ENCODE peak calls at places on chromosomes 6 and 20, in four cellular contexts. K is A549, Z is MM.1S, O is SK-N-SH. C is an unnamed sample.

GRCh38 chr6:165663736-165664552 is 903 bp upstream of the PDE10A start:
- DNase-seq in K (peak), Z (no peak), O (no peak), C (no peak)

GRCh38 chr20:4076671-4077070 is 61.3 kb upstream of the RNF24 start:
- DNase-seq in K (no peak), Z (no peak), O (no peak), C (no peak)

GRCh38 chr20:64209148-64209547 is 44.9 kb downstream of the MYT1 start:
- DNase-seq in K (no peak), Z (no peak), O (no peak), C (no peak)

GRCh38 chr6:37860226-37860839 is 40.8 kb downstream of the ZFAND3 start:
- DNase-seq in K (peak), Z (peak), O (peak), C (peak)

GRCh38 chr20:46438156-46438750 is 31.8 kb upstream of the ELMO2 start:
- DNase-seq in K (peak), Z (peak), O (peak), C (peak)

GRCh38 chr6:166423781-166424180 is 41.0 kb upstream of the MPC1 start:
- DNase-seq in K (no peak), Z (no peak), O (no peak), C (no peak)

GRCh38 chr6:157494132-157494705 is 113.2 kb downstream of the ZDHHC14 start:
- DNase-seq in K (no peak), Z (no peak), O (no peak), C (no peak)

GRCh38 chr6:40205801-40206200 is 271.5 kb upstream of the MOCS1 start:
- DNase-seq in K (no peak), Z (no peak), O (no peak), C (no peak)

GRCh38 chr6:157867155-157867559 is 44.1 kb downstream of the SNX9 start:
- DNase-seq in K (no peak), Z (no peak), O (no peak), C (no peak)

GRCh38 chr6:118930680-118931079 is 4.3 kb downstream of the MCM9 start:
- DNase-seq in K (no peak), Z (no peak), O (no peak), C (no peak)

GRCh38 chr20:59452856-59453255 is 151.5 kb upstream of the PHACTR3 start:
- DNase-seq in K (no peak), Z (no peak), O (no peak), C (no peak)

GRCh38 chr6:10276106-10276505 is 138.8 kb downstream of the TFAP2A start:
- DNase-seq in K (no peak), Z (no peak), O (no peak), C (no peak)

GRCh38 chr6:127618729-127619128 is 41.8 kb downstream of the C6orf58 start:
- DNase-seq in K (no peak), Z (no peak), O (no peak), C (no peak)

GRCh38 chr6:134686071-134686470 is 263.8 kb downstream of the ALDH8A1 start:
- DNase-seq in K (no peak), Z (no peak), O (no peak), C (no peak)

GRCh38 chr20:50919567-50919966 is 11.7 kb downstream of the ADNP start:
- DNase-seq in K (peak), Z (no peak), O (no peak), C (no peak)

GRCh38 chr6:155586036-155586557 is 130.5 kb upstream of the NOX3 start:
- DNase-seq in K (no peak), Z (no peak), O (no peak), C (no peak)

GRCh38 chr6:148769304-148769968 is 22.6 kb downstream of the UST start:
- DNase-seq in K (no peak), Z (no peak), O (no peak), C (no peak)

GRCh38 chr6:148771212-148771601 is 24.4 kb downstream of the UST start:
- DNase-seq in K (no peak), Z (no peak), O (no peak), C (peak)

GRCh38 chr6:148768646-148769270 is 21.9 kb downstream of the UST start:
- DNase-seq in K (no peak), Z (no peak), O (no peak), C (no peak)

GRCh38 chr6:148771896-148772554 is 25.2 kb downstream of the UST start:
- DNase-seq in K (no peak), Z (no peak), O (no peak), C (peak)

GRCh38 chr6:148770408-148771211 is 23.8 kb downstream of the UST start:
- DNase-seq in K (no peak), Z (no peak), O (no peak), C (no peak)
- H3K4me2 ChIP-seq in K (no peak), Z (no peak), O (no peak), C (peak)

GRCh38 chr6:88619951-88620350 is 343.5 kb downstream of the RNGTT start:
- DNase-seq in K (no peak), Z (no peak), O (no peak), C (no peak)
- H3K4me2 ChIP-seq in K (no peak), Z (no peak), O (no peak), C (no peak)

GRCh38 chr6:56742122-56742791 is 99.6 kb upstream of the DST start:
- DNase-seq in K (no peak), Z (no peak), O (no peak), C (no peak)
- H3K4me2 ChIP-seq in K (peak), Z (no peak), O (peak), C (no peak)

GRCh38 chr6:16476861-16477260 is 238.5 kb downstream of the GMPR start:
- DNase-seq in K (no peak), Z (no peak), O (no peak), C (no peak)
- H3K4me2 ChIP-seq in K (no peak), Z (no peak), O (no peak), C (no peak)